ENCODE peak calls at places on chromosomes 11 and 22, in four cellular contexts. One of them, this sample, is unnamed.

GRCh38 chr22:36085476-36086169 is 57.0 kb upstream of the RBFOX2 start:
- DNase-seq in sigmoid colon: peak
- DNase-seq in CD4-positive, alpha-beta T cell: no peak
- DNase-seq in CD8-positive, alpha-beta T cell: no peak
- DNase-seq in this sample: no peak

GRCh38 chr11:78476066-78476465 is 58.4 kb upstream of the GAB2 start:
- DNase-seq in sigmoid colon: no peak
- DNase-seq in CD4-positive, alpha-beta T cell: no peak
- DNase-seq in CD8-positive, alpha-beta T cell: no peak
- DNase-seq in this sample: no peak

GRCh38 chr11:117239295-117239694 is 6.8 kb downstream of the RNF214 start:
- DNase-seq in sigmoid colon: no peak
- DNase-seq in CD4-positive, alpha-beta T cell: no peak
- DNase-seq in CD8-positive, alpha-beta T cell: no peak
- DNase-seq in this sample: no peak

GRCh38 chr11:61564936-61565696 is 15.8 kb downstream of the SYT7 start:
- DNase-seq in sigmoid colon: no peak
- DNase-seq in CD4-positive, alpha-beta T cell: no peak
- DNase-seq in CD8-positive, alpha-beta T cell: no peak
- DNase-seq in this sample: no peak

GRCh38 chr11:31050061-31050790 is 319.3 kb downstream of the DCDC1 start:
- DNase-seq in sigmoid colon: no peak
- DNase-seq in CD4-positive, alpha-beta T cell: no peak
- DNase-seq in CD8-positive, alpha-beta T cell: no peak
- DNase-seq in this sample: no peak

GRCh38 chr11:78290293-78291176 is 101.8 kb downstream of the USP35 start:
- DNase-seq in sigmoid colon: no peak
- DNase-seq in CD4-positive, alpha-beta T cell: no peak
- DNase-seq in CD8-positive, alpha-beta T cell: no peak
- DNase-seq in this sample: no peak

GRCh38 chr11:3123316-3123715 is 41.8 kb downstream of the OSBPL5 start:
- DNase-seq in sigmoid colon: peak
- DNase-seq in CD4-positive, alpha-beta T cell: no peak
- DNase-seq in CD8-positive, alpha-beta T cell: no peak
- DNase-seq in this sample: no peak

GRCh38 chr11:23123766-23124165 is 263.5 kb upstream of the CCDC179 start:
- DNase-seq in sigmoid colon: no peak
- DNase-seq in CD4-positive, alpha-beta T cell: no peak
- DNase-seq in CD8-positive, alpha-beta T cell: no peak
- DNase-seq in this sample: no peak

GRCh38 chr11:71530602-71531001 is 3.5 kb downstream of the KRTAP5-7 start:
- DNase-seq in sigmoid colon: no peak
- DNase-seq in CD4-positive, alpha-beta T cell: no peak
- DNase-seq in CD8-positive, alpha-beta T cell: no peak
- DNase-seq in this sample: no peak

GRCh38 chr11:10936999-10937398 is 79.1 kb upstream of the ZBED5 start:
- DNase-seq in sigmoid colon: no peak
- DNase-seq in CD4-positive, alpha-beta T cell: no peak
- DNase-seq in CD8-positive, alpha-beta T cell: no peak
- DNase-seq in this sample: no peak

GRCh38 chr11:61173456-61173855 is 12.2 kb upstream of the VPS37C start:
- DNase-seq in sigmoid colon: peak
- DNase-seq in CD4-positive, alpha-beta T cell: no peak
- DNase-seq in CD8-positive, alpha-beta T cell: no peak
- DNase-seq in this sample: no peak

GRCh38 chr11:115256326-115257197 is 247.7 kb downstream of the CADM1 start:
- DNase-seq in sigmoid colon: no peak
- DNase-seq in CD4-positive, alpha-beta T cell: no peak
- DNase-seq in CD8-positive, alpha-beta T cell: no peak
- DNase-seq in this sample: no peak

GRCh38 chr11:32947985-32948384 is 55.4 kb downstream of the QSER1 start:
- DNase-seq in sigmoid colon: no peak
- DNase-seq in CD4-positive, alpha-beta T cell: no peak
- DNase-seq in CD8-positive, alpha-beta T cell: no peak
- DNase-seq in this sample: no peak

GRCh38 chr11:100397401-100397800 is 289.7 kb upstream of the ARHGAP42 start:
- DNase-seq in sigmoid colon: no peak
- DNase-seq in CD4-positive, alpha-beta T cell: no peak
- DNase-seq in CD8-positive, alpha-beta T cell: no peak
- DNase-seq in this sample: no peak

GRCh38 chr11:122137081-122137793 is 21.2 kb upstream of the BLID start:
- DNase-seq in sigmoid colon: no peak
- DNase-seq in CD4-positive, alpha-beta T cell: no peak
- DNase-seq in CD8-positive, alpha-beta T cell: no peak
- DNase-seq in this sample: no peak

GRCh38 chr11:131884461-131885073 is 514.2 kb downstream of the NTM start:
- DNase-seq in sigmoid colon: no peak
- DNase-seq in CD4-positive, alpha-beta T cell: no peak
- DNase-seq in CD8-positive, alpha-beta T cell: no peak
- DNase-seq in this sample: no peak

GRCh38 chr22:17638432-17639237 is at the start of gene BCL2L13:
- DNase-seq in sigmoid colon: peak
- DNase-seq in CD4-positive, alpha-beta T cell: peak
- DNase-seq in CD8-positive, alpha-beta T cell: peak
- DNase-seq in this sample: peak

GRCh38 chr22:49185312-49185969 is 642.2 kb downstream of the BRD1 start:
- DNase-seq in sigmoid colon: no peak
- DNase-seq in CD4-positive, alpha-beta T cell: no peak
- DNase-seq in CD8-positive, alpha-beta T cell: no peak
- DNase-seq in this sample: no peak

GRCh38 chr11:133809525-133810178 is 35.7 kb downstream of the SPATA19 start:
- DNase-seq in sigmoid colon: no peak
- DNase-seq in CD4-positive, alpha-beta T cell: no peak
- DNase-seq in CD8-positive, alpha-beta T cell: no peak
- DNase-seq in this sample: no peak

GRCh38 chr11:60978546-60979380 is 7.3 kb downstream of the CD6 start:
- DNase-seq in sigmoid colon: no peak
- DNase-seq in CD4-positive, alpha-beta T cell: no peak
- DNase-seq in CD8-positive, alpha-beta T cell: no peak
- DNase-seq in this sample: no peak

GRCh38 chr22:49608228-49608627 is 219.4 kb downstream of the BRD1 start:
- DNase-seq in sigmoid colon: peak
- DNase-seq in CD4-positive, alpha-beta T cell: no peak
- DNase-seq in CD8-positive, alpha-beta T cell: no peak
- DNase-seq in this sample: no peak

GRCh38 chr11:6824461-6824860 is 21.0 kb upstream of the OR10A5 start:
- DNase-seq in sigmoid colon: no peak
- DNase-seq in CD4-positive, alpha-beta T cell: no peak
- DNase-seq in CD8-positive, alpha-beta T cell: no peak
- DNase-seq in this sample: no peak

GRCh38 chr11:63459586-63459985 is 31.4 kb downstream of the PLAAT5 start:
- DNase-seq in sigmoid colon: no peak
- DNase-seq in CD4-positive, alpha-beta T cell: no peak
- DNase-seq in CD8-positive, alpha-beta T cell: no peak
- DNase-seq in this sample: no peak

GRCh38 chr11:12845739-12846358 is 163.3 kb upstream of the RASSF10 start:
- DNase-seq in sigmoid colon: peak
- DNase-seq in CD4-positive, alpha-beta T cell: no peak
- DNase-seq in CD8-positive, alpha-beta T cell: no peak
- DNase-seq in this sample: no peak

GRCh38 chr11:101390539-101390938 is 193.3 kb downstream of the TRPC6 start:
- DNase-seq in sigmoid colon: no peak
- DNase-seq in CD4-positive, alpha-beta T cell: no peak
- DNase-seq in CD8-positive, alpha-beta T cell: no peak
- DNase-seq in this sample: no peak

GRCh38 chr22:28741200-28741757 is 341 bp downstream of the CHEK2 start:
- DNase-seq in sigmoid colon: no peak
- DNase-seq in CD4-positive, alpha-beta T cell: no peak
- DNase-seq in CD8-positive, alpha-beta T cell: no peak
- DNase-seq in this sample: no peak

GRCh38 chr11:74069146-74070046 is 60.5 kb upstream of the UCP3 start:
- DNase-seq in sigmoid colon: no peak
- DNase-seq in CD4-positive, alpha-beta T cell: no peak
- DNase-seq in CD8-positive, alpha-beta T cell: no peak
- DNase-seq in this sample: no peak

GRCh38 chr11:120108154-120108784 is 29.6 kb downstream of the TRIM29 start:
- DNase-seq in sigmoid colon: peak
- DNase-seq in CD4-positive, alpha-beta T cell: peak
- DNase-seq in CD8-positive, alpha-beta T cell: peak
- DNase-seq in this sample: peak

GRCh38 chr11:82759649-82760048 is 26.0 kb upstream of the FAM181B start:
- DNase-seq in sigmoid colon: no peak
- DNase-seq in CD4-positive, alpha-beta T cell: no peak
- DNase-seq in CD8-positive, alpha-beta T cell: no peak
- DNase-seq in this sample: no peak

GRCh38 chr11:76120513-76121081 is 85.7 kb downstream of the WNT11 start:
- DNase-seq in sigmoid colon: no peak
- DNase-seq in CD4-positive, alpha-beta T cell: no peak
- DNase-seq in CD8-positive, alpha-beta T cell: no peak
- DNase-seq in this sample: no peak

GRCh38 chr22:40449676-40450035 is 79.3 kb downstream of the SGSM3 start:
- DNase-seq in sigmoid colon: no peak
- DNase-seq in CD4-positive, alpha-beta T cell: no peak
- DNase-seq in CD8-positive, alpha-beta T cell: no peak
- DNase-seq in this sample: no peak

GRCh38 chr22:23530106-23530505 is 50.0 kb downstream of the IGLL1 start:
- DNase-seq in sigmoid colon: peak
- DNase-seq in CD4-positive, alpha-beta T cell: no peak
- DNase-seq in CD8-positive, alpha-beta T cell: no peak
- DNase-seq in this sample: no peak

GRCh38 chr11:67482736-67483497 is at the start of gene AIP:
- DNase-seq in sigmoid colon: peak
- DNase-seq in CD4-positive, alpha-beta T cell: peak
- DNase-seq in CD8-positive, alpha-beta T cell: peak
- DNase-seq in this sample: peak
- TF ChIP-seq CTCF in sigmoid colon: no peak
- TF ChIP-seq CTCF in CD4-positive, alpha-beta T cell: peak
- TF ChIP-seq CTCF in CD8-positive, alpha-beta T cell: no peak
- TF ChIP-seq CTCF in this sample: peak

GRCh38 chr11:57667715-57668466 is at the start of gene ZDHHC5:
- DNase-seq in sigmoid colon: peak
- DNase-seq in CD4-positive, alpha-beta T cell: peak
- DNase-seq in CD8-positive, alpha-beta T cell: peak
- DNase-seq in this sample: peak
- TF ChIP-seq CTCF in sigmoid colon: no peak
- TF ChIP-seq CTCF in CD4-positive, alpha-beta T cell: peak
- TF ChIP-seq CTCF in CD8-positive, alpha-beta T cell: peak
- TF ChIP-seq CTCF in this sample: peak

DNA sequence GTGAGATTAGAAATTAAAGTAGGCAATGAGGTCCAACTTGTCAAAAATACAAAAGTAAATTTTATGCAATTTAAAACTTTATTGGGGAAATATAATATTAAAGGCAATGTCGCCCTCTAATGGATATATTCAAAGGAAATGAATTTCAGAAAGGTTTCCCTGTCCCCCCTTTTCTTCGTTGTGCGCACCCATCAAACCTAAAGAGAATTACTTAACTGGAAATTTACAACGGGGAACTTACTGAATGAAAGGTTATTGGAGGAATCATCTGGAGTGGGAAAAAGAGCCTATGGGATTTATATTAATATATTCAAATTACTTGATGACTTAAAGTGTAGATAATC is 1.7 kb upstream of the ABTB2 start:
- DNase-seq in sigmoid colon: no peak
- DNase-seq in CD4-positive, alpha-beta T cell: no peak
- DNase-seq in CD8-positive, alpha-beta T cell: no peak
- DNase-seq in this sample: no peak
- TF ChIP-seq CTCF in sigmoid colon: peak
- TF ChIP-seq CTCF in CD4-positive, alpha-beta T cell: peak
- TF ChIP-seq CTCF in CD8-positive, alpha-beta T cell: peak
- TF ChIP-seq CTCF in this sample: peak

DNA sequence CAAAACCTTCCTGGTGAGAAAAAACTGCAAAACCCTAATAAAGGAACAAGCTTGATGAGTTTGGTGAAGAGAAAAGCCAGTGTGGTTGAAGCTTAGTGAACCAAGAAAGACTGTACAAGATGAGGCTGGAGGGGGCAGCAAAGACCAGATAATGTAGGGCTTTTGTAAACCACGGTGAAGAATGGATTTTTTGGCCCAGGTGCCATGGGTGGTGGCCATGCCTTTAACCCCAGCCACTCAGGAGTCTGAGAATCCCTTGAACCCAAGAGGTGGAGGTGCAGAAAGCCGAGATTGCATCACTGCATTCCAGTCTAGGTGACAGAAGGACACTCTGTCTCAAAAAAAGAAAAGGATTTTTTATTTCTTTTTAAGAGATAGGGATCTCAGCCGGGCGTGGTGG is 5.0 kb upstream of the ZDHHC5 start:
- DNase-seq in sigmoid colon: no peak
- DNase-seq in CD4-positive, alpha-beta T cell: no peak
- DNase-seq in CD8-positive, alpha-beta T cell: no peak
- DNase-seq in this sample: no peak
- TF ChIP-seq CTCF in sigmoid colon: no peak
- TF ChIP-seq CTCF in CD4-positive, alpha-beta T cell: no peak
- TF ChIP-seq CTCF in CD8-positive, alpha-beta T cell: no peak
- TF ChIP-seq CTCF in this sample: no peak

DNA sequence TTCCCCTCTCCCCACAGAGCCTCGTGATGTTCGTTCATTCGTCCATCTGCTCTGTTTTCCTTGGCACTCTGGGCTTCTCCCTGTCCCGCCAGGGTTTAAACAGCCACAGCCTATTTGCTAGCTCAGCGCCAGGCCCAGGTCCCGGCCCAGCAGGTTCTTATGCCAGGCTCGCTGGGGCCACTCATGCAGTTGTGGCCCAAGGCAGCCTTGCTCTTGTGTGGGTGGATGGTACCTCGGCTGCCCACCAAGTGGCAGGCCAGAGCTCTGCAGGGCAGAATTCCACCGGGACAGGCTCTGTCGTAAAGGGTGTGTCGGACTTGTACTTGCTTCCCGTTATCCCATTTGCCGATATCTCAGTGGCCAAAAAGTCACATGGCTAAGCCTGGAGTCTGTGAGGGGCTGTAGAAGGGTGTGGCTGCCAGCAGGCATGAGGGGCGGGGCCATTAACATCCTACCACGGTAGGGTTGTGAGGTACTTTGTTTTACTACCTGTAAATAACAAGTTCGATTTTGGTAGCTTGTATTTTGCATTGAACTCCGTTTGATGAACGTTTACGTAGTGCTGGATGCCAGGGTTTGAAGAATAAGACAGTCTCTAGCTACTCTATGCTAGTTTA is 7.9 kb downstream of the FAM118A start:
- DNase-seq in sigmoid colon: peak
- DNase-seq in CD4-positive, alpha-beta T cell: peak
- DNase-seq in CD8-positive, alpha-beta T cell: peak
- DNase-seq in this sample: no peak
- TF ChIP-seq CTCF in sigmoid colon: peak
- TF ChIP-seq CTCF in CD4-positive, alpha-beta T cell: no peak
- TF ChIP-seq CTCF in CD8-positive, alpha-beta T cell: no peak
- TF ChIP-seq CTCF in this sample: no peak

GRCh38 chr11:1953489-1954284 is 6.6 kb downstream of the MRPL23 start:
- DNase-seq in sigmoid colon: peak
- DNase-seq in CD4-positive, alpha-beta T cell: peak
- DNase-seq in CD8-positive, alpha-beta T cell: no peak
- DNase-seq in this sample: no peak
- TF ChIP-seq CTCF in sigmoid colon: no peak
- TF ChIP-seq CTCF in CD4-positive, alpha-beta T cell: no peak
- TF ChIP-seq CTCF in CD8-positive, alpha-beta T cell: no peak
- TF ChIP-seq CTCF in this sample: no peak

This sample was measured in mesothelial cell of epicardium.